ENCODE peak calls at places on chromosome 14, in seven cellular contexts. G is HCT116, M is ovary, D is A549, S is heart left ventricle, A is prostate gland, F is IMR-90. H is an unnamed sample.

GRCh38 chr14:40368314-40368713 is 936.1 kb upstream of the FBXO33 start:
- DNase-seq in G (no peak), M (no peak), D (no peak), S (no peak), A (no peak), F (no peak), H (no peak)

GRCh38 chr14:105489607-105490317 is 1.3 kb upstream of the TEDC1 start:
- DNase-seq in G (peak; percentile 85), M (peak; percentile 86), D (peak; percentile 78), S (peak; percentile 84), A (peak; percentile 90), F (peak; percentile 76), H (peak; percentile 92)

GRCh38 chr14:56334458-56334857 is 216.2 kb downstream of the PELI2 start:
- DNase-seq in G (no peak), M (no peak), D (no peak), S (no peak), A (no peak), F (peak; percentile 49), H (no peak)

GRCh38 chr14:68088463-68088862 is 268.9 kb downstream of the RAD51B start:
- DNase-seq in G (peak; percentile 31), M (no peak), D (peak; percentile 38), S (no peak), A (no peak), F (peak; percentile 36), H (no peak)

GRCh38 chr14:30211326-30211725 is 283.7 kb upstream of the PRKD1 start:
- DNase-seq in G (no peak), M (no peak), D (no peak), S (no peak), A (no peak), F (peak; percentile 34), H (no peak)

GRCh38 chr14:51185754-51186153 is 54.3 kb upstream of the TMX1 start:
- DNase-seq in G (no peak), M (no peak), D (no peak), S (no peak), A (no peak), F (no peak), H (no peak)

GRCh38 chr14:29925736-29926135 is 1.9 kb downstream of the PRKD1 start:
- DNase-seq in G (no peak), M (no peak), D (no peak), S (no peak), A (no peak), F (peak; percentile 49), H (no peak)

GRCh38 chr14:89720741-89721315 is 233.7 kb downstream of the EFCAB11 start:
- DNase-seq in G (no peak), M (no peak), D (no peak), S (peak; percentile 35), A (no peak), F (no peak), H (peak; percentile 56)

GRCh38 chr14:89303452-89304435 is 113.3 kb downstream of the FOXN3 start:
- DNase-seq in G (no peak), M (peak; percentile 71), D (no peak), S (peak; percentile 54), A (peak; percentile 59), F (peak; percentile 95), H (peak; percentile 29)

GRCh38 chr14:75295061-75295461 is 16.4 kb downstream of the FOS start:
- DNase-seq in G (no peak), M (peak; percentile 67), D (peak; percentile 81), S (peak; percentile 71), A (peak; percentile 50), F (peak; percentile 78), H (peak; percentile 77)

GRCh38 chr14:51651388-51652167 is at the start of gene FRMD6:
- DNase-seq in G (peak; percentile 68), M (peak; percentile 90), D (peak; percentile 69), S (peak; percentile 93), A (peak; percentile 83), F (peak; percentile 90), H (peak; percentile 82)

GRCh38 chr14:63510538-63510937 is 32.6 kb downstream of the PPP2R5E start:
- DNase-seq in G (no peak), M (no peak), D (no peak), S (no peak), A (no peak), F (peak; percentile 73), H (no peak)

GRCh38 chr14:59358105-59358504 is 107.1 kb downstream of the GPR135 start:
- DNase-seq in G (peak; percentile 24), M (no peak), D (peak; percentile 18), S (peak; percentile 88), A (no peak), F (peak; percentile 67), H (no peak)

GRCh38 chr14:68520637-68521556 is 272.0 kb downstream of the ZFP36L1 start:
- DNase-seq in G (peak; percentile 81), M (no peak), D (peak; percentile 25), S (no peak), A (peak; percentile 43), F (no peak), H (peak; percentile 87)

GRCh38 chr14:35365130-35366047 is 39.2 kb downstream of the NFKBIA start:
- DNase-seq in G (peak; percentile 54), M (peak; percentile 56), D (peak; percentile 77), S (peak; percentile 84), A (no peak), F (peak; percentile 92), H (peak; percentile 47)

GRCh38 chr14:71776463-71777359 is 155.5 kb upstream of the RGS6 start:
- DNase-seq in G (no peak), M (no peak), D (no peak), S (no peak), A (no peak), F (peak; percentile 13), H (no peak)

GRCh38 chr14:104299993-104300761 is 161.8 kb downstream of the KIF26A start:
- DNase-seq in G (no peak), M (no peak), D (no peak), S (peak; percentile 48), A (no peak), F (no peak), H (no peak)

GRCh38 chr14:76834296-76834695 is 8.1 kb downstream of the LRRC74A start:
- DNase-seq in G (no peak), M (no peak), D (no peak), S (no peak), A (no peak), F (no peak), H (peak; percentile 79)

GRCh38 chr14:21852061-21852664 is 178.5 kb upstream of the OR4E1 start:
- DNase-seq in G (peak; percentile 16), M (no peak), D (no peak), S (no peak), A (peak; percentile 7), F (peak; percentile 20), H (peak; percentile 36)

DNA sequence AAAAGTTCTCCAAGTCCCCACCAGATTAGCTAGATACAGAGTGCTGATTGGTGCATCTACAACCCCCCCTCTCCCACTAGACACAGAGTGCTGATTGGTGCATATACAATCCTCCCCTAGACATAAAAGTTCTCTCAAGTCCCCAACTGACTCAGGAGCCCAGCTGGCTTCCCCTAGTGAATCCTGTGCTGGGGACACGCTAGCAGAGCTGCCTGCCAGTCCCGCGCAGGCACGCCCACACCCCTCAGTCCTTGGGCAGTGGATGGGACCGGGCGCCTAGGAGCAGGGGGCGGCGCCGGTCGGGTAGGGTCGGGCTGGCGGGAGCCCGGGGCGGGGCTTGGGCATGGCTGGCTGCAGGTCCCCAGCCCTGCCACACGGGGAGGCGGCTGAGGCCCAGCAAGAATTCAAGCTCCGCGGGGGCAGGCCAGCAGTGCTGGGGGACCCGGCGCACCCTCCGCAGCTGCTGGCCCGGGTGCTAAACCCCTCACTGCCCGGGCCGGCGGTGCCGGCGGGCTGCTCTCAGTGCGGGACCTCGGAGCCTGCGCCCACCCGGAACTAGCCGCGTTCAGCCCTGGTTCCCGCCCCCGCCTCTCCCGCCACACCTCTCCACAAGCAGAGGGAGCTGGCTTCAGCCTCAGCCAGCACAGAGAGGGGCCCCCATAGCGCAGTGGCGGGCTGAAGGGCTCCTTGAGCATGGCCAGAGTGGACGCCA is 64.3 kb upstream of the DDHD1 start:
- DNase-seq in G (peak; percentile 59), M (peak; percentile 60), D (peak; percentile 55), S (peak; percentile 83), A (peak; percentile 34), F (peak; percentile 33), H (peak; percentile 86)
- TF ChIP-seq POLR2A in G (peak; percentile 49), M (no peak), D (no peak), S (no peak), A (peak; percentile 21), F (no peak), H (peak; percentile 70)

GRCh38 chr14:101834387-101835165 is 73.1 kb downstream of the PPP2R5C start:
- DNase-seq in G (no peak), M (no peak), D (no peak), S (no peak), A (no peak), F (peak; percentile 20), H (peak; percentile 59)

GRCh38 chr14:101835166-101835557 is 73.7 kb downstream of the PPP2R5C start:
- DNase-seq in G (no peak), M (no peak), D (no peak), S (no peak), A (no peak), F (peak; percentile 34), H (no peak)

GRCh38 chr14:101838476-101838875 is 77.0 kb downstream of the PPP2R5C start:
- DNase-seq in G (no peak), M (peak; percentile 59), D (no peak), S (no peak), A (no peak), F (no peak), H (no peak)

GRCh38 chr14:101835566-101835965 is 74.1 kb downstream of the PPP2R5C start:
- DNase-seq in G (no peak), M (no peak), D (no peak), S (no peak), A (no peak), F (no peak), H (no peak)

DNA sequence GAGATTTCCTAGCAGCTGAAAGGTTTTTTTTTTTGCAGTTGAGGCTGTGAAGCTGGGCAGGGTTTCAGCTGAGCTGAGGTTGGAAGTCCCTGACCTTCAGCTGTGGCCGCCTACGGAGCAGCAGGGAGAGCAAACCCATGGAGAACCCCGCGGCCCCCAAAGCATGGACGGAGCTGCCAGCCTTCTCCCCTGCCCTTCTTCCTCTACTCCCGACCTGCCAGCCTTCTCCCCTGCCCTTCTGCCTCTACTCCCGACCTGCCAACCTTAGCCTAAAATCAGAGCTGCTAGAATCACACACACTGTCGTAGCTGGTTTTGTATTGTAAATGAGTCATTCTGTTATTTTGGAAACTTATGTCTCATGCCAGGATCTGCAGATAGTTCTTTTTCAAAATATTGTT is 74.6 kb downstream of the PPP2R5C start:
- DNase-seq in G (no peak), M (peak; percentile 69), D (no peak), S (peak; percentile 49), A (no peak), F (peak; percentile 43), H (no peak)
- H3K4me3 ChIP-seq in G (no peak overlapping the region), M (no peak overlapping the region), D (no peak overlapping the region), S (no peak overlapping the region), A (no peak overlapping the region), F (no peak overlapping the region), H (no peak overlapping the region)

DNA sequence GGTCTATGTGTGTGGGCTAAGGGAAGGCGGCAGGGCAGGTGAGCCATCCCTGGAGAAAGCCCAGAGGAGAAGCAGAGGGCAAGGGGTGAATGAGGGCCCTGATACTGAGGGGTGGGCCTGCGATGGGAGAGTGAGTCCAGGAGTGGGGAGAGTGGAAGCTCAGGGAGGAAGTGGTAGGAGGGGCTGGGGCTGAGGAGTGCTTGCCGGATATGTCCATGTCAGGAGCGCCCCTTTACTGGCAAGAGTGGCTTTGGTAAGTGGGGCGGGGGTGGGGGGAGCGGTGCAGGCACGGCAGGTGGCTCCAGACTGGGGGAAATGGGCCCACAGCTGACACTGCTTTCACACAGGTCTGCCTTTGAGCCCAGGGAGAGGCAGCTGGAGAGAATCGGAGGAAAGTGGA is 86.3 kb upstream of the GPR68 start:
- DNase-seq in G (no peak), M (no peak), D (no peak), S (no peak), A (no peak), F (no peak), H (no peak)
- TF ChIP-seq POLR2A in G (no peak), M (no peak), D (no peak), S (no peak), A (no peak), F (no peak), H (no peak)

GRCh38 chr14:70188608-70189540 is at the start of gene SLC8A3:
- DNase-seq in G (no peak), M (no peak), D (peak; percentile 35), S (no peak), A (peak; percentile 20), F (peak; percentile 37), H (peak; percentile 36)
- H3K4me3 ChIP-seq in G (no peak within 1 kb of the TSS), M (no peak within 1 kb of the TSS), D (peak within 1 kb of the TSS; percentile 52), S (peak within 1 kb of the TSS; percentile 17), A (peak within 1 kb of the TSS; percentile 18), F (peak within 1 kb of the TSS; percentile 38), H (no peak within 1 kb of the TSS)

H was measured in body of pancreas.